ENCODE peak calls at places on chromosome 19, in eight cellular contexts. One of them, this sample, is unnamed.

GRCh38 chr19:18160441-18160791 is 7.5 kb downstream of the PIK3R2 start:
- DNase-seq in HEK293T: no peak
- DNase-seq in activated T-cell treated with anti-CD3 and anti-CD28 coated beads for 1 hour: no peak
- DNase-seq in central memory CD4-positive, alpha-beta T cell: no peak
- DNase-seq in T-helper 17 cell: no peak
- DNase-seq in fibroblast of villous mesenchyme: no peak
- DNase-seq in brain microvascular endothelial cell: no peak
- DNase-seq in ELF-1: no peak
- DNase-seq in this sample: no peak

GRCh38 chr19:1245884-1246816 is 2.2 kb upstream of the MIDN start:
- DNase-seq in HEK293T: no peak
- DNase-seq in activated T-cell treated with anti-CD3 and anti-CD28 coated beads for 1 hour: no peak
- DNase-seq in central memory CD4-positive, alpha-beta T cell: no peak
- DNase-seq in T-helper 17 cell: no peak
- DNase-seq in fibroblast of villous mesenchyme: no peak
- DNase-seq in brain microvascular endothelial cell: no peak
- DNase-seq in ELF-1: no peak
- DNase-seq in this sample: no peak

GRCh38 chr19:279656-280055 is 11.5 kb downstream of the PLPP2 start:
- DNase-seq in HEK293T: no peak
- DNase-seq in activated T-cell treated with anti-CD3 and anti-CD28 coated beads for 1 hour: no peak
- DNase-seq in central memory CD4-positive, alpha-beta T cell: no peak
- DNase-seq in T-helper 17 cell: no peak
- DNase-seq in fibroblast of villous mesenchyme: no peak
- DNase-seq in brain microvascular endothelial cell: no peak
- DNase-seq in ELF-1: peak; percentile 10
- DNase-seq in this sample: no peak

GRCh38 chr19:48806818-48807589 is 3.8 kb downstream of the BCAT2 start:
- DNase-seq in HEK293T: peak; percentile 67
- DNase-seq in activated T-cell treated with anti-CD3 and anti-CD28 coated beads for 1 hour: no peak
- DNase-seq in central memory CD4-positive, alpha-beta T cell: no peak
- DNase-seq in T-helper 17 cell: no peak
- DNase-seq in fibroblast of villous mesenchyme: peak; percentile 41
- DNase-seq in brain microvascular endothelial cell: no peak
- DNase-seq in ELF-1: peak; percentile 81
- DNase-seq in this sample: no peak

GRCh38 chr19:629961-630714 is 3.2 kb downstream of the POLRMT start:
- DNase-seq in HEK293T: no peak
- DNase-seq in activated T-cell treated with anti-CD3 and anti-CD28 coated beads for 1 hour: no peak
- DNase-seq in central memory CD4-positive, alpha-beta T cell: no peak
- DNase-seq in T-helper 17 cell: no peak
- DNase-seq in fibroblast of villous mesenchyme: no peak
- DNase-seq in brain microvascular endothelial cell: no peak
- DNase-seq in ELF-1: no peak
- DNase-seq in this sample: no peak

GRCh38 chr19:41928221-41928683 is at the start of gene ERFL:
- DNase-seq in HEK293T: no peak
- DNase-seq in activated T-cell treated with anti-CD3 and anti-CD28 coated beads for 1 hour: no peak
- DNase-seq in central memory CD4-positive, alpha-beta T cell: no peak
- DNase-seq in T-helper 17 cell: no peak
- DNase-seq in fibroblast of villous mesenchyme: peak; percentile 8
- DNase-seq in brain microvascular endothelial cell: no peak
- DNase-seq in ELF-1: no peak
- DNase-seq in this sample: no peak

GRCh38 chr19:54653181-54653809 is 9.5 kb upstream of the LILRB4 start:
- DNase-seq in HEK293T: peak; percentile 40
- DNase-seq in activated T-cell treated with anti-CD3 and anti-CD28 coated beads for 1 hour: no peak
- DNase-seq in central memory CD4-positive, alpha-beta T cell: no peak
- DNase-seq in T-helper 17 cell: no peak
- DNase-seq in fibroblast of villous mesenchyme: peak; percentile 16
- DNase-seq in brain microvascular endothelial cell: no peak
- DNase-seq in ELF-1: no peak
- DNase-seq in this sample: no peak

GRCh38 chr19:1457031-1457739 is 7.3 kb downstream of the APC2 start:
- DNase-seq in HEK293T: no peak
- DNase-seq in activated T-cell treated with anti-CD3 and anti-CD28 coated beads for 1 hour: no peak
- DNase-seq in central memory CD4-positive, alpha-beta T cell: no peak
- DNase-seq in T-helper 17 cell: no peak
- DNase-seq in fibroblast of villous mesenchyme: no peak
- DNase-seq in brain microvascular endothelial cell: no peak
- DNase-seq in ELF-1: peak; percentile 76
- DNase-seq in this sample: no peak